ENCODE peak calls at places on chromosomes 16 and 17, in five cellular contexts. B is head of caudate nucleus, C is SJSA1, P is K562, D is NCI-H1105 treated with DMSO at 0.1 percent for 48 hours. I is an unnamed sample.

GRCh38 chr17:77815127-77815905 is 143.2 kb upstream of the TNRC6C start:
- DNase-seq in P (no peak), C (no peak), B (no peak), D (no peak), I (no peak)

GRCh38 chr17:74951065-74951464 is 15.4 kb downstream of the OTOP3 start:
- DNase-seq in P (no peak), D (no peak), C (no peak), B (no peak), I (no peak)

GRCh38 chr16:47779201-47780016 is 318.3 kb downstream of the PHKB start:
- DNase-seq in P (peak; percentile 52), B (peak; percentile 67), C (no peak), D (no peak), I (no peak)

GRCh38 chr17:79942591-79943353 is 92.9 kb downstream of the TBC1D16 start:
- DNase-seq in B (no peak), P (no peak), C (peak; percentile 89), D (no peak), I (no peak)

GRCh38 chr17:48561894-48562810 is 16.0 kb downstream of the HOXB4 start:
- DNase-seq in C (no peak), P (no peak), D (no peak), B (no peak), I (no peak)

GRCh38 chr17:47741793-47742145 is 8.7 kb downstream of the TBX21 start:
- DNase-seq in D (no peak), C (no peak), B (no peak), P (no peak), I (no peak)

GRCh38 chr17:63278731-63279442 is 167.2 kb downstream of the CYB561 start:
- DNase-seq in B (no peak), D (no peak), C (no peak), P (no peak), I (no peak)

GRCh38 chr17:2171725-2172446 is 117.0 kb downstream of the HIC1 start:
- DNase-seq in B (peak; percentile 61), P (no peak), D (no peak), C (peak; percentile 84), I (no peak)

GRCh38 chr17:56779306-56779705 is 54.4 kb downstream of the C17orf67 start:
- DNase-seq in P (no peak), C (no peak), D (no peak), B (no peak), I (no peak)

GRCh38 chr17:81464586-81464985 is 48.0 kb downstream of the ACTG1 start:
- DNase-seq in C (no peak), D (no peak), P (no peak), B (no peak), I (no peak)

GRCh38 chr17:62626719-62627218 is 701 bp upstream of the MRC2 start:
- DNase-seq in B (no peak), P (peak; percentile 11), D (no peak), C (peak; percentile 69), I (no peak)

GRCh38 chr17:41324180-41325075 is 8.9 kb upstream of the KRTAP17-1 start:
- DNase-seq in P (no peak), D (peak; percentile 13), C (peak; percentile 34), B (no peak), I (no peak)

GRCh38 chr17:37570527-37571093 is 38.6 kb downstream of the SYNRG start:
- DNase-seq in C (peak; percentile 68), D (peak; percentile 25), B (peak; percentile 35), P (peak; percentile 47), I (no peak)

GRCh38 chr16:70685061-70685937 is 554 bp downstream of the MTSS2 start:
- DNase-seq in D (no peak), P (peak; percentile 35), C (no peak), B (no peak), I (no peak)

GRCh38 chr16:70161350-70161749 is 12.2 kb upstream of the CLEC18C start:
- DNase-seq in D (no peak), P (peak; percentile 11), C (peak; percentile 36), B (no peak), I (no peak)

GRCh38 chr17:65559802-65560627 is 1.4 kb downstream of the AXIN2 start:
- DNase-seq in D (peak; percentile 9), B (no peak), C (no peak), P (no peak), I (no peak)

GRCh38 chr16:22232277-22233049 is 26.4 kb downstream of the EEF2K start:
- DNase-seq in C (no peak), D (peak; percentile 81), P (no peak), B (no peak), I (no peak)

GRCh38 chr17:19487009-19487600 is 46.5 kb upstream of the SLC47A1 start:
- DNase-seq in B (no peak), C (no peak), D (no peak), P (no peak), I (no peak)

GRCh38 chr16:67873435-67874146 is 739 bp downstream of the EDC4 start:
- DNase-seq in P (no peak), D (no peak), C (no peak), B (no peak), I (no peak)

GRCh38 chr17:59381716-59382570 is 50.5 kb downstream of the YPEL2 start:
- DNase-seq in P (no peak), C (no peak), B (peak; percentile 93), D (no peak), I (no peak)

GRCh38 chr16:81996664-81997529 is 14.4 kb downstream of the SDR42E1 start:
- DNase-seq in D (no peak), B (no peak), C (peak; percentile 75), P (peak; percentile 41), I (no peak)

GRCh38 chr17:81396722-81397313 is 1.6 kb downstream of the BAHCC1 start:
- DNase-seq in D (peak; percentile 26), C (peak; percentile 75), B (no peak), P (no peak), I (no peak)

GRCh38 chr17:56886288-56886721 is 27.5 kb downstream of the TRIM25 start:
- DNase-seq in P (no peak), B (no peak), D (no peak), C (no peak), I (no peak)

GRCh38 chr17:10790491-10791401 is 13.2 kb downstream of the TMEM238L start:
- DNase-seq in D (no peak), B (peak; percentile 17), C (no peak), P (peak; percentile 7), I (no peak)

GRCh38 chr17:28684963-28685362 is 23.0 kb downstream of the SUPT6H start:
- DNase-seq in P (peak; percentile 44), B (peak; percentile 85), C (no peak), D (peak; percentile 13), I (no peak)

GRCh38 chr16:86112178-86112577 is 213.2 kb downstream of the IRF8 start:
- DNase-seq in B (no peak), P (no peak), C (no peak), D (no peak), I (no peak)

GRCh38 chr16:25063865-25064264 is 47.7 kb upstream of the LCMT1 start:
- DNase-seq in D (no peak), C (peak; percentile 66), P (peak; percentile 40), B (no peak), I (no peak)

GRCh38 chr17:43816336-43817320 is 16.3 kb downstream of the MPP3 start:
- DNase-seq in C (no peak), B (no peak), D (no peak), P (no peak), I (no peak)

GRCh38 chr17:70288540-70289290 is 119.4 kb downstream of the KCNJ2 start:
- DNase-seq in B (no peak), D (peak; percentile 78), P (no peak), C (no peak), I (no peak)

GRCh38 chr17:41464682-41465081 is 2.5 kb downstream of the KRT32 start:
- DNase-seq in D (peak; percentile 87), C (no peak), B (peak; percentile 32), P (no peak), I (no peak)

GRCh38 chr16:4136229-4136813 is 20.1 kb upstream of the ADCY9 start:
- DNase-seq in B (no peak), P (no peak), D (no peak), C (no peak), I (no peak)